ENCODE peak calls at places on chromosomes 4 and X, in six cellular contexts. T is fibroblast of mammary gland, C is fibroblast of pulmonary artery, M is dorsolateral prefrontal cortex, O is WTC11, F is tibial artery. D is an unnamed sample.
A peak's percentile ranks its signal among the peaks of the same experiment; 100 is the strongest.

GRCh38 chr4:110527156-110527555 is 51.2 kb downstream of the ENPEP start:
- DNase-seq in T (no peak), C (no peak), M (no peak), O (no peak), F (no peak), D (no peak)

GRCh38 chr4:128768373-128768996 is 41.0 kb upstream of the JADE1 start:
- DNase-seq in T (no peak), C (peak; percentile 42), M (no peak), O (no peak), F (no peak), D (no peak)

GRCh38 chrX:103343105-103343504 is 13.1 kb downstream of the TCEAL7 start:
- DNase-seq in T (peak; percentile 63), C (peak; percentile 68), M (peak; percentile 30), O (peak; percentile 27), F (no peak), D (no peak)

GRCh38 chrX:68175569-68175968 is 257.7 kb downstream of the OPHN1 start:
- DNase-seq in T (peak; percentile 93), C (peak; percentile 58), M (no peak), O (no peak), F (no peak), D (no peak)

GRCh38 chr4:88828846-88829245 is 131.2 kb upstream of the NAP1L5 start:
- DNase-seq in T (peak; percentile 30), C (peak; percentile 59), M (no peak), O (no peak), F (no peak), D (no peak)

GRCh38 chrX:102934624-102935023 is 2.4 kb upstream of the RAB40AL start:
- DNase-seq in T (peak; percentile 39), C (peak; percentile 45), M (no peak), O (peak; percentile 36), F (peak; percentile 20), D (no peak)

GRCh38 chr4:52234539-52235174 is 183.6 kb downstream of the SPATA18 start:
- DNase-seq in T (peak; percentile 69), C (peak; percentile 50), M (no peak), O (no peak), F (no peak), D (no peak)

GRCh38 chr4:30790123-30790522 is 70.0 kb downstream of the PCDH7 start:
- DNase-seq in T (no peak), C (no peak), M (no peak), O (no peak), F (no peak), D (no peak)

GRCh38 chrX:20585782-20586181 is 319.1 kb upstream of the RPS6KA3 start:
- DNase-seq in T (no peak), C (peak; percentile 1), M (no peak), O (no peak), F (no peak), D (no peak)

GRCh38 chr4:53098681-53099121 is 236.6 kb downstream of the RASL11B start:
- DNase-seq in T (peak; percentile 83), C (peak; percentile 74), M (no peak), O (no peak), F (no peak), D (no peak)

GRCh38 chr4:56630876-56631666 is 50.0 kb downstream of the HOPX start:
- DNase-seq in T (peak; percentile 84), C (peak; percentile 56), M (no peak), O (no peak), F (no peak), D (no peak)

DNA sequence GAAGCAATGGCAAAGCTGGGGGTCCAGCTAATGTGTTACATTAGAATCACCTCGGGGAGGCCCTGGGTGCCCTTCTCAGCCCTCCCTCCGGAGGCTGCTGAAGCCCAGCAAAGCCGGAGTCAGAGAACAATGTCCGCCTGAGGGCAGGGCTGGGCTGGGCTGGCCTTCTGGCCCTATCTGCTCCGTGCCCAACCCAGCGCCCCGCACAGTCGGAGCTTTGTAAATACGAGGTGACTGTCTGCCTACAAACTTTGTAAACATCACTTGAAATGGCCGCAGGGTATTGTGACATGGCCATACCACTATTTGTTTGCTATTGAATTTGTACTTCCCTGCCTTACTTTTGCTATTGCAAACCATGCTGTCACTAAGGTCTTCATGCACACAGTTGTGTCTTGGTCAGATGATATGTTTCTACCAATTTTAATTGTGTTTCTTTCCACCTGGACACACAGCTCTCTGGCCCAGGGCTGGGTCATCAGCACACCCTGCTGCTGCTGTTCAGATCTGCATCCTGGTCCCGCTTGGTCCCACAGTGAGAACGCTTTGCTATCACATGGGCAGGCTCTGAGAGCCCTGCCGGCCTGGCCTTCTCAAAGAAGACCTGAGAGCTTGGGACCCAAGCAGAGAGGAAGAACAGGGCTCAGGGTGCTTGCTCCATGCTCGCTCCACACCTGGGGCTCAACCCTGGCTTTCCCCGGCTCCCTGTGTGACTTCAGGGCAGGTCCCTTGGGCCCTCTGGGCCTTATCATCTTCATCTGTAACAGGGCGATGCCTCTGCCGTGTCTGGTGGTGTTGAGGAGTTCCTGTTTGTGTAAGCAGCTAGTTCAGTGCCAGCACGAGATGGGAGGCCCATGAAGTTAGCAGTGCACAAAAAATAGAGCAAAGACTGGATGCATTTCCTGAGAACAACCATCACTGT is 2.2 kb downstream of the S100P start:
- DNase-seq in T (no peak), C (no peak), M (no peak), O (no peak), F (no peak), D (no peak)
- TF ChIP-seq CTCF in T (no peak), C (no peak), M (no peak), O (no peak), F (no peak), D (no peak)

GRCh38 chrX:141183000-141183399 is 6.1 kb upstream of the LDOC1 start:
- DNase-seq in T (no peak), C (no peak), M (no peak), O (no peak), F (no peak), D (no peak)
- TF ChIP-seq CTCF in T (no peak), C (no peak), M (no peak), O (no peak), F (no peak), D (no peak)

DNA sequence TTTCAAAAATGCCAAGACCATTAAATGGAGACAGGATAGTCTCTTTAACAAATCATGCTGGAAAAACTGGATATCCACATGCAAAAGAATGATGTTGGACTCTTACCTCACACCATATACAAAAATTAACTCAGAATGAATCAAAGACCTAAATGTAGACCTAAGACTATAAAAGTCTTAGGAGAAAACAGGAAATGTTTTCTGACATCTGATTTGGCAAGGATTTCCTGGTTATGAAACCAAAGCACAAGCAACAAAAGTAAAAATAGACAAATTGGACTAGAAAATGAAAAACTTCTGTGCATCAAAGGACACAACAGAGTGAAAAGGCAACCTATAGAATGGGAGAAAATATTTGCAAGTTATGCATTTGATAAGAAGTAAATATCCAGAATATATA is 37.6 kb downstream of the ARFIP1 start:
- DNase-seq in T (peak; percentile 34), C (peak; percentile 71), M (no peak), O (no peak), F (no peak), D (no peak)
- TF ChIP-seq CTCF in T (no peak), C (no peak), M (no peak), O (no peak), F (no peak), D (no peak)

DNA sequence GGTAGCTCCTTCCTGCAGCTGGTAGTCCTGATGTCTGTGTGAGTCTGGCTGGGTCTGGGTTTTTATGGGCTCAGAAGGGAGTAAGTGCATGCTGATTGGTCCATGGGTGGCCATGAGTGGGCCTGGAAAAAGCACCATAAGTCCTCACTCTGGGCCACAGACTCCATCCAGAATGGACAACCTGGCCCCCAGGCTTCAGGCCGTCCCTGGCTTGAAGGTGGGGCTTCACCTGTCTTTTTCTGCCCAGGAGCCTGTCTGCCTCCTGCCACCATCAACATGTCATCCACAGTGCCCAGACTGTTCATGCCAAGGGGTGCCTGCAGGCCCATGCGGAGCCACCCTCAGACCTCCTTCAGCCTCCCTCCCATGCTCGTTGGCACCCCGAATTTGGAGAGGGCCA is 620.0 kb downstream of the RAPGEF2 start:
- DNase-seq in T (no peak), C (no peak), M (no peak), O (no peak), F (no peak), D (no peak)
- TF ChIP-seq CTCF in T (no peak), C (no peak), M (no peak), O (no peak), F (no peak), D (no peak)

GRCh38 chrX:112043997-112044396 is 38.6 kb downstream of the TRPC5 start:
- DNase-seq in T (peak; percentile 15), C (peak; percentile 2), M (no peak), O (no peak), F (no peak), D (no peak)
- TF ChIP-seq CTCF in T (peak; percentile 31), C (no peak), M (no peak), O (peak; percentile 18), F (no peak), D (peak; percentile 75)

GRCh38 chr4:98338761-98339438 is 77.7 kb downstream of the RAP1GDS1 start:
- DNase-seq in T (no peak), C (peak; percentile 21), M (no peak), O (no peak), F (no peak), D (no peak)

GRCh38 chr4:98343640-98344039 is 82.5 kb downstream of the RAP1GDS1 start:
- DNase-seq in T (no peak), C (no peak), M (no peak), O (no peak), F (no peak), D (no peak)

GRCh38 chr4:98345838-98346237 is 84.7 kb downstream of the RAP1GDS1 start:
- DNase-seq in T (no peak), C (no peak), M (no peak), O (no peak), F (no peak), D (no peak)

GRCh38 chr4:98341309-98341708 is 80.1 kb downstream of the RAP1GDS1 start:
- DNase-seq in T (peak; percentile 37), C (peak; percentile 45), M (no peak), O (no peak), F (no peak), D (no peak)
- TF ChIP-seq CTCF in T (no peak), C (peak; percentile 8), M (no peak), O (no peak), F (no peak), D (no peak)

GRCh38 chrX:7828594-7828993 is 14.4 kb upstream of the VCX start:
- DNase-seq in T (peak; percentile 27), C (no peak), M (no peak), O (no peak), F (no peak), D (no peak)
- TF ChIP-seq CTCF in T (peak; percentile 15), C (no peak), M (no peak), O (no peak), F (no peak), D (peak; percentile 46)

D was measured in type B pancreatic cell.